ENCODE peak calls at places on chromosomes 1 and 21, in five cellular contexts. One of them, this sample, is unnamed.

GRCh38 chr1:243526180-243526579 is 270.3 kb downstream of the SDCCAG8 start:
- DNase-seq in H1: no peak
- DNase-seq in GM12878: no peak
- DNase-seq in K562: no peak
- DNase-seq in HCT116: no peak
- DNase-seq in this sample: no peak

GRCh38 chr1:47175227-47175934 is 14.5 kb downstream of the PDZK1IP1 start:
- DNase-seq in H1: peak
- DNase-seq in GM12878: no peak
- DNase-seq in K562: peak
- DNase-seq in HCT116: peak
- DNase-seq in this sample: peak

GRCh38 chr21:45149021-45149420 is 74.6 kb downstream of the ADARB1 start:
- DNase-seq in H1: peak
- DNase-seq in GM12878: no peak
- DNase-seq in K562: no peak
- DNase-seq in HCT116: no peak
- DNase-seq in this sample: no peak

GRCh38 chr21:32021319-32022027 is 148.7 kb downstream of the HUNK start:
- DNase-seq in H1: no peak
- DNase-seq in GM12878: no peak
- DNase-seq in K562: no peak
- DNase-seq in HCT116: no peak
- DNase-seq in this sample: peak

GRCh38 chr1:80453775-80454174 is 1347.0 kb upstream of the ADGRL2 start:
- DNase-seq in H1: no peak
- DNase-seq in GM12878: no peak
- DNase-seq in K562: no peak
- DNase-seq in HCT116: no peak
- DNase-seq in this sample: no peak

GRCh38 chr21:45336870-45337269 is 49.2 kb upstream of the POFUT2 start:
- DNase-seq in H1: no peak
- DNase-seq in GM12878: no peak
- DNase-seq in K562: no peak
- DNase-seq in HCT116: no peak
- DNase-seq in this sample: no peak

GRCh38 chr21:45372732-45373355 is 32.1 kb upstream of the COL18A1 start:
- DNase-seq in H1: no peak
- DNase-seq in GM12878: no peak
- DNase-seq in K562: no peak
- DNase-seq in HCT116: no peak
- DNase-seq in this sample: no peak

GRCh38 chr1:203645996-203646395 is 19.4 kb downstream of the ATP2B4 start:
- DNase-seq in H1: no peak
- DNase-seq in GM12878: no peak
- DNase-seq in K562: no peak
- DNase-seq in HCT116: no peak
- DNase-seq in this sample: no peak

GRCh38 chr1:113980120-113980519 is 846 bp downstream of the OLFML3 start:
- DNase-seq in H1: no peak
- DNase-seq in GM12878: no peak
- DNase-seq in K562: no peak
- DNase-seq in HCT116: no peak
- DNase-seq in this sample: no peak

GRCh38 chr1:224273651-224274050 is 56.3 kb downstream of the NVL start:
- DNase-seq in H1: no peak
- DNase-seq in GM12878: no peak
- DNase-seq in K562: no peak
- DNase-seq in HCT116: no peak
- DNase-seq in this sample: no peak

GRCh38 chr1:184383772-184384323 is 3.0 kb upstream of the C1orf21 start:
- DNase-seq in H1: no peak
- DNase-seq in GM12878: no peak
- DNase-seq in K562: no peak
- DNase-seq in HCT116: no peak
- DNase-seq in this sample: no peak

GRCh38 chr1:83717785-83718184 is 281.1 kb downstream of the TTLL7 start:
- DNase-seq in H1: no peak
- DNase-seq in GM12878: no peak
- DNase-seq in K562: no peak
- DNase-seq in HCT116: no peak
- DNase-seq in this sample: no peak

GRCh38 chr1:154810571-154810970 is 59.5 kb downstream of the KCNN3 start:
- DNase-seq in H1: no peak
- DNase-seq in GM12878: no peak
- DNase-seq in K562: no peak
- DNase-seq in HCT116: no peak
- DNase-seq in this sample: no peak

GRCh38 chr1:180769889-180770288 is 138.1 kb downstream of the XPR1 start:
- DNase-seq in H1: no peak
- DNase-seq in GM12878: no peak
- DNase-seq in K562: no peak
- DNase-seq in HCT116: no peak
- DNase-seq in this sample: no peak

GRCh38 chr1:180778782-180779398 is 133.8 kb upstream of the KIAA1614 start:
- DNase-seq in H1: no peak
- DNase-seq in GM12878: no peak
- DNase-seq in K562: peak
- DNase-seq in HCT116: peak
- DNase-seq in this sample: peak

GRCh38 chr1:180775801-180776200 is 136.9 kb upstream of the KIAA1614 start:
- DNase-seq in H1: no peak
- DNase-seq in GM12878: no peak
- DNase-seq in K562: no peak
- DNase-seq in HCT116: no peak
- DNase-seq in this sample: no peak

GRCh38 chr1:180777072-180777689 is 135.5 kb upstream of the KIAA1614 start:
- DNase-seq in H1: no peak
- DNase-seq in GM12878: no peak
- DNase-seq in K562: no peak
- DNase-seq in HCT116: no peak
- DNase-seq in this sample: no peak

GRCh38 chr1:180773210-180773865 is 139.4 kb upstream of the KIAA1614 start:
- DNase-seq in H1: no peak
- DNase-seq in GM12878: no peak
- DNase-seq in K562: no peak
- DNase-seq in HCT116: no peak
- DNase-seq in this sample: no peak
- TF ChIP-seq JUND in H1: no peak
- TF ChIP-seq JUND in GM12878: no peak
- TF ChIP-seq JUND in K562: no peak
- TF ChIP-seq JUND in HCT116: no peak
- TF ChIP-seq JUND in this sample: no peak

GRCh38 chr1:7785108-7785507 is 1.0 kb downstream of the PER3 start:
- DNase-seq in H1: no peak
- DNase-seq in GM12878: no peak
- DNase-seq in K562: no peak
- DNase-seq in HCT116: no peak
- DNase-seq in this sample: no peak

GRCh38 chr1:7786785-7787184 is 2.7 kb downstream of the PER3 start:
- DNase-seq in H1: no peak
- DNase-seq in GM12878: no peak
- DNase-seq in K562: no peak
- DNase-seq in HCT116: no peak
- DNase-seq in this sample: no peak

GRCh38 chr1:7783826-7784491 is at the start of gene PER3:
- DNase-seq in H1: peak
- DNase-seq in GM12878: peak
- DNase-seq in K562: peak
- DNase-seq in HCT116: peak
- DNase-seq in this sample: peak

GRCh38 chr1:7783178-7783711 is 846 bp upstream of the PER3 start:
- DNase-seq in H1: peak
- DNase-seq in GM12878: no peak
- DNase-seq in K562: peak
- DNase-seq in HCT116: no peak
- DNase-seq in this sample: peak

GRCh38 chr1:7784492-7785071 is 491 bp downstream of the PER3 start:
- DNase-seq in H1: peak
- DNase-seq in GM12878: no peak
- DNase-seq in K562: no peak
- DNase-seq in HCT116: no peak
- DNase-seq in this sample: no peak
- TF ChIP-seq JUND in H1: no peak
- TF ChIP-seq JUND in GM12878: no peak
- TF ChIP-seq JUND in K562: no peak
- TF ChIP-seq JUND in HCT116: no peak
- TF ChIP-seq JUND in this sample: no peak

GRCh38 chr1:176555911-176556687 is 93.1 kb downstream of the PAPPA2 start:
- DNase-seq in H1: no peak
- DNase-seq in GM12878: no peak
- DNase-seq in K562: no peak
- DNase-seq in HCT116: no peak
- DNase-seq in this sample: no peak

GRCh38 chr1:176546825-176547224 is 83.8 kb downstream of the PAPPA2 start:
- DNase-seq in H1: no peak
- DNase-seq in GM12878: no peak
- DNase-seq in K562: no peak
- DNase-seq in HCT116: no peak
- DNase-seq in this sample: no peak

GRCh38 chr1:176557543-176558258 is 94.7 kb downstream of the PAPPA2 start:
- DNase-seq in H1: no peak
- DNase-seq in GM12878: no peak
- DNase-seq in K562: no peak
- DNase-seq in HCT116: no peak
- DNase-seq in this sample: no peak

DNA sequence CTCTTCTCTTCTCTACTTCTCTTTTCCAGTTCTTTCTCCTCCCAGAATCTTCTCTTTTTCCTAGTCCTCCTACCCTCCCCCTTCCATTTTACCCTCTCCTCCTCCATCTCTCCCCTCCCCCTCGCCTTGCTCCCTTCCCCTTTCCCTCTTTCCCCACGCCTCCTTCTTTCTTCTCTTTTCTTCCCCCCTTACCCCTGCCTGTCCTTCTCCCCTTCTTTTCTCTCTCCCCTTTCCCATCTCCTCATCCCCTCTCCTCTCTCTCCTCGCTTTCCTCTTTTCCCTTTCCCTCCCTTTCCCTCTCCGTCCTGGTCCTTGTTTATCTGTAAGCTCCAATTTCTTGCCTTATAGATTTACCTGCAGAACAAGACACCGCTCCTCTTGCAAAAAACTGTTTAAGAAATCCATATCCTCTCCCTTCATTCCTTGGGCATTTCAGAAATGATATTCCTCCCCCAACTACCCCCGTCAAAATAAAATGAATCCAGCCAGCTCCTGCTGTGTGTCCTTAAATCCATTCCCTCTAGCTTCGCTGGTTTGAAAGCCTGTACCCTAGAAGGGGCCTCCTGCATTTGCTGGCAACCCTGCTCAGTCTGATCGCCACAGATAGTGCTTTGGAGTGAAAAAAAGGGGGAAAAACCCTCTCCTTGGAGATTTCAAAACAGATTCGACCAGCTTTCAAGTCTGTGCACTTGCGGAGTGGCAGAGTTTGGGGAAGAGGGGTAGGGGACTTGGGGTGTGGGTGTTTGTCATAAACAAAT is 89.4 kb downstream of the PAPPA2 start:
- DNase-seq in H1: no peak
- DNase-seq in GM12878: no peak
- DNase-seq in K562: no peak
- DNase-seq in HCT116: no peak
- DNase-seq in this sample: no peak
- TF ChIP-seq JUND in H1: no peak
- TF ChIP-seq JUND in GM12878: no peak
- TF ChIP-seq JUND in K562: no peak
- TF ChIP-seq JUND in HCT116: no peak
- TF ChIP-seq JUND in this sample: no peak

GRCh38 chr1:31856140-31856539 is 40.3 kb upstream of the SPOCD1 start:
- DNase-seq in H1: no peak
- DNase-seq in GM12878: no peak
- DNase-seq in K562: no peak
- DNase-seq in HCT116: no peak
- DNase-seq in this sample: no peak
- TF ChIP-seq JUND in H1: no peak
- TF ChIP-seq JUND in GM12878: no peak
- TF ChIP-seq JUND in K562: no peak
- TF ChIP-seq JUND in HCT116: no peak
- TF ChIP-seq JUND in this sample: no peak